ENCODE peak calls at places on chromosomes 1 and 21, in four cellular contexts. One of them, this sample, is unnamed.

GRCh38 chr1:56922507-56922906 is 43.3 kb downstream of the C8B start:
- DNase-seq in left lobe of liver: no peak
- DNase-seq in NCI-H2227 treated with DMSO at 0.1 percent for 48 hours: no peak
- DNase-seq in brain microvascular endothelial cell: no peak
- DNase-seq in this sample: no peak

GRCh38 chr1:48405400-48405799 is 66.6 kb downstream of the SPATA6 start:
- DNase-seq in NCI-H2227 treated with DMSO at 0.1 percent for 48 hours: no peak
- DNase-seq in brain microvascular endothelial cell: no peak
- DNase-seq in left lobe of liver: no peak
- DNase-seq in this sample: peak

GRCh38 chr1:230713915-230714764 is at the start of gene AGT:
- DNase-seq in NCI-H2227 treated with DMSO at 0.1 percent for 48 hours: no peak
- DNase-seq in left lobe of liver: peak
- DNase-seq in brain microvascular endothelial cell: peak
- DNase-seq in this sample: peak

GRCh38 chr1:101236546-101237228 is at the start of gene S1PR1:
- DNase-seq in left lobe of liver: peak
- DNase-seq in brain microvascular endothelial cell: no peak
- DNase-seq in NCI-H2227 treated with DMSO at 0.1 percent for 48 hours: peak
- DNase-seq in this sample: no peak

GRCh38 chr1:240599830-240600229 is 12.1 kb downstream of the GREM2 start:
- DNase-seq in brain microvascular endothelial cell: no peak
- DNase-seq in left lobe of liver: peak
- DNase-seq in NCI-H2227 treated with DMSO at 0.1 percent for 48 hours: no peak
- DNase-seq in this sample: no peak

GRCh38 chr21:35779690-35780570 is 280.4 kb downstream of the SETD4 start:
- DNase-seq in NCI-H2227 treated with DMSO at 0.1 percent for 48 hours: peak
- DNase-seq in left lobe of liver: no peak
- DNase-seq in brain microvascular endothelial cell: peak
- DNase-seq in this sample: peak

GRCh38 chr1:60897003-60897402 is 185.4 kb upstream of the NFIA start:
- DNase-seq in brain microvascular endothelial cell: no peak
- DNase-seq in NCI-H2227 treated with DMSO at 0.1 percent for 48 hours: no peak
- DNase-seq in left lobe of liver: no peak
- DNase-seq in this sample: no peak

GRCh38 chr1:57424231-57425027 is 569 bp upstream of the DAB1 start:
- DNase-seq in brain microvascular endothelial cell: peak
- DNase-seq in left lobe of liver: no peak
- DNase-seq in NCI-H2227 treated with DMSO at 0.1 percent for 48 hours: peak
- DNase-seq in this sample: no peak

GRCh38 chr1:167145965-167146364 is 52.1 kb downstream of the STYXL2 start:
- DNase-seq in left lobe of liver: no peak
- DNase-seq in brain microvascular endothelial cell: no peak
- DNase-seq in NCI-H2227 treated with DMSO at 0.1 percent for 48 hours: no peak
- DNase-seq in this sample: no peak

GRCh38 chr1:191206808-191207207 is 729.1 kb upstream of the BRINP3 start:
- DNase-seq in brain microvascular endothelial cell: no peak
- DNase-seq in NCI-H2227 treated with DMSO at 0.1 percent for 48 hours: no peak
- DNase-seq in left lobe of liver: no peak
- DNase-seq in this sample: no peak

GRCh38 chr21:44897326-44898010 is 23.2 kb downstream of the ITGB2 start:
- DNase-seq in brain microvascular endothelial cell: no peak
- DNase-seq in left lobe of liver: no peak
- DNase-seq in NCI-H2227 treated with DMSO at 0.1 percent for 48 hours: no peak
- DNase-seq in this sample: no peak

GRCh38 chr1:173864179-173864867 is 3.5 kb downstream of the GAS5 start:
- DNase-seq in left lobe of liver: no peak
- DNase-seq in brain microvascular endothelial cell: no peak
- DNase-seq in NCI-H2227 treated with DMSO at 0.1 percent for 48 hours: no peak
- DNase-seq in this sample: no peak

GRCh38 chr1:208253177-208253576 is 9.0 kb upstream of the PLXNA2 start:
- DNase-seq in NCI-H2227 treated with DMSO at 0.1 percent for 48 hours: no peak
- DNase-seq in left lobe of liver: no peak
- DNase-seq in brain microvascular endothelial cell: no peak
- DNase-seq in this sample: no peak

GRCh38 chr21:24705201-24705600 is 902.1 kb downstream of the MRPL39 start:
- DNase-seq in brain microvascular endothelial cell: no peak
- DNase-seq in NCI-H2227 treated with DMSO at 0.1 percent for 48 hours: no peak
- DNase-seq in left lobe of liver: no peak
- DNase-seq in this sample: no peak

GRCh38 chr1:231053493-231054162 is 13.6 kb upstream of the FAM89A start:
- DNase-seq in brain microvascular endothelial cell: peak
- DNase-seq in NCI-H2227 treated with DMSO at 0.1 percent for 48 hours: no peak
- DNase-seq in left lobe of liver: peak
- DNase-seq in this sample: peak

GRCh38 chr1:39173119-39173994 is 31.1 kb upstream of the MACF1 start:
- DNase-seq in left lobe of liver: no peak
- DNase-seq in NCI-H2227 treated with DMSO at 0.1 percent for 48 hours: no peak
- DNase-seq in brain microvascular endothelial cell: no peak
- DNase-seq in this sample: no peak

GRCh38 chr1:67749844-67750689 is 65.1 kb downstream of the GADD45A start:
- DNase-seq in NCI-H2227 treated with DMSO at 0.1 percent for 48 hours: no peak
- DNase-seq in left lobe of liver: no peak
- DNase-seq in brain microvascular endothelial cell: peak
- DNase-seq in this sample: no peak

GRCh38 chr1:220908757-220909156 is 29.5 kb downstream of the HLX start:
- DNase-seq in left lobe of liver: no peak
- DNase-seq in NCI-H2227 treated with DMSO at 0.1 percent for 48 hours: no peak
- DNase-seq in brain microvascular endothelial cell: no peak
- DNase-seq in this sample: no peak

GRCh38 chr1:173503391-173503790 is 26.3 kb downstream of the PRDX6 start:
- DNase-seq in NCI-H2227 treated with DMSO at 0.1 percent for 48 hours: no peak
- DNase-seq in left lobe of liver: peak
- DNase-seq in brain microvascular endothelial cell: no peak
- DNase-seq in this sample: no peak

GRCh38 chr21:27646691-27647090 is 679.8 kb upstream of the ADAMTS5 start:
- DNase-seq in NCI-H2227 treated with DMSO at 0.1 percent for 48 hours: no peak
- DNase-seq in left lobe of liver: no peak
- DNase-seq in brain microvascular endothelial cell: no peak
- DNase-seq in this sample: no peak

GRCh38 chr1:216459651-216460200 is 36.5 kb upstream of the USH2A start:
- DNase-seq in NCI-H2227 treated with DMSO at 0.1 percent for 48 hours: no peak
- DNase-seq in left lobe of liver: no peak
- DNase-seq in brain microvascular endothelial cell: no peak
- DNase-seq in this sample: no peak

GRCh38 chr1:48859429-48859828 is 82.7 kb upstream of the BEND5 start:
- DNase-seq in NCI-H2227 treated with DMSO at 0.1 percent for 48 hours: no peak
- DNase-seq in left lobe of liver: no peak
- DNase-seq in brain microvascular endothelial cell: no peak
- DNase-seq in this sample: no peak

GRCh38 chr21:37093977-37094376 is 20.9 kb downstream of the TTC3 start:
- DNase-seq in brain microvascular endothelial cell: no peak
- DNase-seq in left lobe of liver: no peak
- DNase-seq in NCI-H2227 treated with DMSO at 0.1 percent for 48 hours: no peak
- DNase-seq in this sample: no peak

GRCh38 chr1:229507502-229507901 is 639 bp downstream of the NUP133 start:
- DNase-seq in left lobe of liver: no peak
- DNase-seq in NCI-H2227 treated with DMSO at 0.1 percent for 48 hours: no peak
- DNase-seq in brain microvascular endothelial cell: no peak
- DNase-seq in this sample: no peak

GRCh38 chr1:44826375-44827196 is 16.5 kb downstream of the PTCH2 start:
- DNase-seq in NCI-H2227 treated with DMSO at 0.1 percent for 48 hours: no peak
- DNase-seq in left lobe of liver: no peak
- DNase-seq in brain microvascular endothelial cell: no peak
- DNase-seq in this sample: no peak

GRCh38 chr1:27350673-27351540 is 9.1 kb downstream of the SYTL1 start:
- DNase-seq in NCI-H2227 treated with DMSO at 0.1 percent for 48 hours: no peak
- DNase-seq in brain microvascular endothelial cell: no peak
- DNase-seq in left lobe of liver: no peak
- DNase-seq in this sample: no peak

GRCh38 chr1:172761581-172762025 is 102.7 kb downstream of the FASLG start:
- DNase-seq in NCI-H2227 treated with DMSO at 0.1 percent for 48 hours: no peak
- DNase-seq in left lobe of liver: no peak
- DNase-seq in brain microvascular endothelial cell: peak
- DNase-seq in this sample: no peak

GRCh38 chr21:44943686-44944550 is 4.1 kb downstream of the SLX9 start:
- DNase-seq in NCI-H2227 treated with DMSO at 0.1 percent for 48 hours: no peak
- DNase-seq in brain microvascular endothelial cell: no peak
- DNase-seq in left lobe of liver: no peak
- DNase-seq in this sample: no peak

GRCh38 chr1:243596441-243597183 is 253.4 kb downstream of the AKT3 start:
- DNase-seq in NCI-H2227 treated with DMSO at 0.1 percent for 48 hours: no peak
- DNase-seq in left lobe of liver: no peak
- DNase-seq in brain microvascular endothelial cell: peak
- DNase-seq in this sample: peak

GRCh38 chr1:233005703-233006102 is 55.3 kb downstream of the NTPCR start:
- DNase-seq in NCI-H2227 treated with DMSO at 0.1 percent for 48 hours: no peak
- DNase-seq in brain microvascular endothelial cell: peak
- DNase-seq in left lobe of liver: no peak
- DNase-seq in this sample: peak

GRCh38 chr1:27570383-27570755 is 33.6 kb downstream of the AHDC1 start:
- DNase-seq in left lobe of liver: no peak
- DNase-seq in brain microvascular endothelial cell: no peak
- DNase-seq in NCI-H2227 treated with DMSO at 0.1 percent for 48 hours: no peak
- DNase-seq in this sample: no peak

GRCh38 chr1:115647000-115647399 is 5.2 kb downstream of the VANGL1 start:
- DNase-seq in NCI-H2227 treated with DMSO at 0.1 percent for 48 hours: no peak
- DNase-seq in brain microvascular endothelial cell: peak
- DNase-seq in left lobe of liver: no peak
- DNase-seq in this sample: no peak

GRCh38 chr1:180994262-180994661 is 28.4 kb downstream of the STX6 start:
- DNase-seq in NCI-H2227 treated with DMSO at 0.1 percent for 48 hours: no peak
- DNase-seq in brain microvascular endothelial cell: peak
- DNase-seq in left lobe of liver: no peak
- DNase-seq in this sample: no peak